ENCODE peak calls at places on chromosomes 3 and 15, in ten cellular contexts. U is lower lobe of right lung; F is HAP-1; C is posterior cingulate gyrus; Y is cardiac muscle cell; M is endothelial cell; K is T-helper 17 cell; S is stimulated activated CD4-positive, alpha-beta T cell treated with anti-CD3 and anti-CD28 coated beads, Interleukin-2, amount 100 ng/mL, for 48 hours; V is HTR-8/SVneo; A is activated CD4-positive, alpha-beta T cell treated with anti-CD3 and anti-CD28 coated beads for 48 hours. I is an unnamed sample.

GRCh38 chr3:62210016-62210415 is 163.3 kb downstream of the FEZF2 start:
- DNase-seq in S (no peak), V (no peak), C (no peak), U (no peak), Y (no peak), F (no peak), A (no peak), M (no peak), K (no peak), I (no peak)

GRCh38 chr3:54549607-54550006 is 378.3 kb downstream of the LRTM1 start:
- DNase-seq in A (no peak), K (no peak), F (no peak), S (no peak), U (no peak), C (no peak), V (no peak), M (no peak), Y (no peak), I (no peak)

GRCh38 chr3:97658670-97659285 is 105.8 kb upstream of the ARL6 start:
- DNase-seq in K (no peak), A (no peak), U (no peak), F (peak), S (no peak), M (peak), Y (peak), C (no peak), V (peak), I (peak)

GRCh38 chr3:194206375-194206774 is 70.4 kb downstream of the HES1 start:
- DNase-seq in V (no peak), A (no peak), Y (no peak), F (no peak), S (no peak), U (peak), C (no peak), M (no peak), K (no peak), I (no peak)

GRCh38 chr3:3665961-3666640 is 133.1 kb upstream of the LRRN1 start:
- DNase-seq in Y (no peak), S (no peak), K (no peak), C (no peak), V (no peak), U (peak), A (no peak), F (no peak), M (no peak), I (no peak)

GRCh38 chr3:123590685-123591450 is 6.0 kb upstream of the HACD2 start:
- DNase-seq in K (no peak), C (no peak), U (no peak), F (no peak), S (no peak), Y (no peak), A (no peak), V (no peak), M (no peak), I (no peak)

GRCh38 chr15:40104296-40104864 is 4.3 kb downstream of the BMF start:
- DNase-seq in U (no peak), A (no peak), S (no peak), F (no peak), C (no peak), K (no peak), M (no peak), Y (no peak), V (no peak), I (no peak)

GRCh38 chr3:11991751-11992150 is 12.4 kb upstream of the SYN2 start:
- DNase-seq in S (no peak), F (no peak), A (no peak), K (no peak), U (no peak), C (no peak), M (no peak), Y (no peak), V (no peak), I (no peak)

GRCh38 chr15:80870366-80870765 is 91.2 kb downstream of the CEMIP start:
- DNase-seq in A (no peak), V (no peak), M (no peak), Y (no peak), F (no peak), S (no peak), C (peak), U (no peak), K (no peak), I (no peak)

GRCh38 chr3:38138347-38139190 is at the start of gene MYD88:
- DNase-seq in M (peak), A (peak), C (peak), K (peak), F (peak), Y (peak), S (peak), U (peak), V (no peak), I (peak)